ENCODE peak calls at places on chromosomes 13 and 19, in six cellular contexts. D is BE2C, R is astrocyte of the hippocampus, F is endodermal cell, Y is dermis microvascular lymphatic vessel endothelial cell, I is H54. C is an unnamed sample.

GRCh38 chr13:99931462-99931861 is 40.1 kb downstream of the ZIC5 start:
- DNase-seq in D (no peak), R (no peak), F (no peak), Y (no peak), I (no peak), C (no peak)

GRCh38 chr19:7224205-7224833 is 69.9 kb downstream of the INSR start:
- DNase-seq in D (no peak), R (peak), F (no peak), Y (no peak), I (no peak), C (no peak)

GRCh38 chr13:49459580-49459979 is 15.5 kb downstream of the SETDB2 start:
- DNase-seq in D (no peak), R (no peak), F (no peak), Y (no peak), I (no peak), C (no peak)

GRCh38 chr13:79898202-79898826 is 417.4 kb downstream of the NDFIP2 start:
- DNase-seq in D (no peak), R (no peak), F (no peak), Y (no peak), I (no peak), C (no peak)

GRCh38 chr19:47542030-47542475 is 27.2 kb upstream of the NAPA start:
- DNase-seq in D (peak), R (no peak), F (no peak), Y (no peak), I (no peak), C (no peak)

GRCh38 chr19:1952635-1953034 is 11.7 kb downstream of the CSNK1G2 start:
- DNase-seq in D (no peak), R (no peak), F (no peak), Y (no peak), I (peak), C (no peak)

GRCh38 chr13:106129273-106129672 is 406.2 kb downstream of the EFNB2 start:
- DNase-seq in D (no peak), R (no peak), F (no peak), Y (no peak), I (no peak), C (no peak)

GRCh38 chr19:12801466-12802266 is at the start of the genes PRDX2 and THSD8:
- DNase-seq in D (peak), R (peak), F (peak), Y (peak), I (no peak), C (peak)

GRCh38 chr13:92297971-92298942 is 899.8 kb downstream of the GPC5 start:
- DNase-seq in D (no peak), R (no peak), F (peak), Y (no peak), I (no peak), C (peak)

GRCh38 chr13:78875792-78876580 is 217.0 kb upstream of the OBI1 start:
- DNase-seq in D (no peak), R (no peak), F (peak), Y (no peak), I (no peak), C (peak)

GRCh38 chr13:99693812-99694211 is 192.5 kb downstream of the TM9SF2 start:
- DNase-seq in D (no peak), R (no peak), F (no peak), Y (no peak), I (no peak), C (no peak)

GRCh38 chr13:112324121-112324520 is 52.0 kb upstream of the SPACA7 start:
- DNase-seq in D (no peak), R (no peak), F (peak), Y (no peak), I (no peak), C (peak)

GRCh38 chr19:31675187-31675913 is 326.1 kb upstream of the TSHZ3 start:
- DNase-seq in D (no peak), R (peak), F (no peak), Y (no peak), I (peak), C (no peak)

GRCh38 chr13:50282016-50282415 is 266.8 kb downstream of the KCNRG start:
- DNase-seq in D (no peak), R (no peak), F (no peak), Y (no peak), I (no peak), C (peak)

GRCh38 chr19:47663435-47663910 is 49.7 kb upstream of the EHD2 start:
- DNase-seq in D (no peak), R (peak), F (no peak), Y (no peak), I (peak), C (no peak)

GRCh38 chr19:47190167-47190727 is 40.8 kb downstream of the BBC3 start:
- DNase-seq in D (no peak), R (peak), F (no peak), Y (peak), I (peak), C (no peak)

GRCh38 chr13:64075543-64076271 is 2660.1 kb upstream of the PCDH20 start:
- DNase-seq in D (no peak), R (no peak), F (no peak), Y (no peak), I (peak), C (no peak)

GRCh38 chr19:11203194-11204075 is 6.1 kb upstream of the KANK2 start:
- DNase-seq in D (peak), R (peak), F (peak), Y (peak), I (peak), C (peak)

GRCh38 chr19:55452381-55453325 is 8.8 kb downstream of the ISOC2 start:
- DNase-seq in D (peak), R (peak), F (peak), Y (peak), I (peak), C (peak)

GRCh38 chr19:48760514-48761221 is 5.3 kb downstream of the FGF21 start:
- DNase-seq in D (no peak), R (no peak), F (no peak), Y (peak), I (no peak), C (no peak)

GRCh38 chr13:50798923-50799322 is 44.6 kb downstream of the DLEU7 start:
- DNase-seq in D (no peak), R (peak), F (no peak), Y (no peak), I (peak), C (no peak)

GRCh38 chr13:68190826-68191225 is 960.7 kb upstream of the PCDH9 start:
- DNase-seq in D (no peak), R (peak), F (no peak), Y (no peak), I (peak), C (no peak)

GRCh38 chr19:955803-956746 is 28.1 kb upstream of the WDR18 start:
- DNase-seq in D (peak), R (no peak), F (no peak), Y (no peak), I (no peak), C (peak)

GRCh38 chr19:6241680-6242079 is 38.1 kb downstream of the MLLT1 start:
- DNase-seq in D (peak), R (peak), F (no peak), Y (no peak), I (no peak), C (no peak)

GRCh38 chr19:38073806-38074685 is 150.0 kb downstream of the DPF1 start:
- DNase-seq in D (no peak), R (no peak), F (peak), Y (no peak), I (no peak), C (peak)

C was measured in neural progenitor cell.